ENCODE peak calls at places on chromosomes 1 and 21, in nine cellular contexts. P is skeletal muscle cell, Z is RPMI8226, V is NCI-H774, M is heart right ventricle, F is tibial artery, A is HCEC 1CT, D is cardiac fibroblast, X is Calu3. U is an unnamed sample.

GRCh38 chr1:15885269-15885668 is 37.8 kb downstream of the SPEN start:
- DNase-seq in P (no peak), Z (no peak), V (no peak), M (no peak), F (no peak), A (no peak), D (no peak), X (no peak), U (no peak)

GRCh38 chr1:201282931-201283829 is at the start of gene PKP1:
- DNase-seq in P (no peak), Z (no peak), V (peak; percentile 61), M (peak; percentile 38), F (no peak), A (no peak), D (no peak), X (peak; percentile 61), U (no peak)

GRCh38 chr1:22710688-22711024 is at the start of gene EPHB2:
- DNase-seq in P (no peak), Z (peak; percentile 74), V (no peak), M (peak; percentile 57), F (no peak), A (peak; percentile 33), D (peak; percentile 11), X (peak; percentile 46), U (no peak)

GRCh38 chr1:156492591-156493080 is 7.9 kb downstream of the MEF2D start:
- DNase-seq in P (no peak), Z (peak; percentile 92), V (no peak), M (peak; percentile 51), F (no peak), A (no peak), D (no peak), X (no peak), U (no peak)

GRCh38 chr1:213120386-213120785 is 69.3 kb downstream of the RPS6KC1 start:
- DNase-seq in P (no peak), Z (no peak), V (no peak), M (no peak), F (no peak), A (peak; percentile 13), D (peak; percentile 40), X (no peak), U (no peak)

GRCh38 chr1:96559707-96560588 is 161.6 kb upstream of the PTBP2 start:
- DNase-seq in P (peak; percentile 99), Z (peak; percentile 8), V (no peak), M (no peak), F (peak; percentile 77), A (peak; percentile 99), D (peak; percentile 100), X (peak; percentile 61), U (peak; percentile 99)

GRCh38 chr1:10170362-10170665 is 40.1 kb upstream of the KIF1B start:
- DNase-seq in P (no peak), Z (no peak), V (no peak), M (no peak), F (no peak), A (peak; percentile 31), D (no peak), X (no peak), U (no peak)

GRCh38 chr1:221336141-221336540 is 405.7 kb downstream of the DUSP10 start:
- DNase-seq in P (no peak), Z (no peak), V (no peak), M (no peak), F (no peak), A (peak; percentile 29), D (peak; percentile 50), X (no peak), U (no peak)

GRCh38 chr1:30197959-30198760 is 525.2 kb downstream of the MATN1 start:
- DNase-seq in P (no peak), Z (no peak), V (no peak), M (no peak), F (no peak), A (no peak), D (no peak), X (no peak), U (no peak)

GRCh38 chr21:44391345-44392091 is 38.1 kb downstream of the TRPM2 start:
- DNase-seq in P (no peak), Z (peak; percentile 77), V (no peak), M (peak; percentile 65), F (peak; percentile 84), A (no peak), D (no peak), X (no peak), U (no peak)

GRCh38 chr1:55446351-55446750 is 231.2 kb upstream of the USP24 start:
- DNase-seq in P (no peak), Z (no peak), V (no peak), M (no peak), F (no peak), A (peak; percentile 60), D (peak; percentile 86), X (no peak), U (no peak)

GRCh38 chr1:168087696-168088095 is 49.0 kb downstream of the GPR161 start:
- DNase-seq in P (no peak), Z (no peak), V (no peak), M (no peak), F (no peak), A (no peak), D (no peak), X (no peak), U (no peak)

GRCh38 chr1:82091729-82092128 is 291.0 kb downstream of the ADGRL2 start:
- DNase-seq in P (peak; percentile 68), Z (no peak), V (no peak), M (no peak), F (no peak), A (no peak), D (peak; percentile 78), X (no peak), U (no peak)

GRCh38 chr1:59434336-59434735 is 137.4 kb downstream of the FGGY start:
- DNase-seq in P (no peak), Z (no peak), V (no peak), M (no peak), F (no peak), A (peak; percentile 42), D (peak; percentile 32), X (no peak), U (no peak)

GRCh38 chr1:224873645-224874369 is 55.7 kb upstream of the DNAH14 start:
- DNase-seq in P (peak; percentile 53), Z (no peak), V (no peak), M (no peak), F (no peak), A (peak; percentile 77), D (peak; percentile 60), X (no peak), U (no peak)

GRCh38 chr1:113903496-113904291 is 905 bp downstream of the AP4B1 start:
- DNase-seq in P (no peak), Z (no peak), V (no peak), M (no peak), F (no peak), A (no peak), D (peak; percentile 19), X (no peak), U (no peak)

GRCh38 chr1:68269637-68270430 is 37.5 kb upstream of the WLS start:
- DNase-seq in P (no peak), Z (no peak), V (no peak), M (no peak), F (no peak), A (peak; percentile 53), D (peak; percentile 73), X (peak; percentile 69), U (no peak)

GRCh38 chr1:13605159-13605558 is 21.5 kb downstream of the PDPN start:
- DNase-seq in P (no peak), Z (no peak), V (no peak), M (no peak), F (peak; percentile 65), A (peak; percentile 93), D (peak; percentile 80), X (no peak), U (no peak)

GRCh38 chr1:20370628-20371200 is 80.0 kb downstream of the VWA5B1 start:
- DNase-seq in P (no peak), Z (no peak), V (no peak), M (no peak), F (no peak), A (no peak), D (no peak), X (no peak), U (no peak)

GRCh38 chr1:18957532-18958295 is 1.2 kb upstream of the IFFO2 start:
- DNase-seq in P (no peak), Z (no peak), V (no peak), M (no peak), F (no peak), A (no peak), D (no peak), X (peak; percentile 82), U (no peak)

GRCh38 chr1:223235091-223235490 is 92.0 kb upstream of the TLR5 start:
- DNase-seq in P (no peak), Z (no peak), V (no peak), M (no peak), F (no peak), A (no peak), D (no peak), X (no peak), U (no peak)

GRCh38 chr21:41366522-41367151 is 4.8 kb downstream of the MX2 start:
- DNase-seq in P (peak; percentile 36), Z (no peak), V (no peak), M (no peak), F (no peak), A (no peak), D (peak; percentile 81), X (peak; percentile 76), U (peak; percentile 35)

U was measured in non-pigmented ciliary epithelial cell.